ENCODE peak calls at places on chromosomes 3 and 15, in six cellular contexts. S is nephron progenitor cell, U is GM23338, B is dorsolateral prefrontal cortex, K is SW 1271, R is EL. M is an unnamed sample.

GRCh38 chr3:14162178-14162577 is 16.2 kb downstream of the XPC start:
- DNase-seq in B (no peak), S (no peak), U (no peak), K (no peak), R (no peak), M (no peak)

GRCh38 chr3:172261053-172261452 is 187.2 kb downstream of the GHSR start:
- DNase-seq in B (no peak), K (no peak), R (no peak), U (no peak), S (no peak), M (no peak)

GRCh38 chr3:62990704-62991413 is 115.6 kb upstream of the CADPS start:
- DNase-seq in S (no peak), K (no peak), U (peak; percentile 21), B (no peak), R (no peak), M (no peak)

GRCh38 chr3:174862101-174862500 is 3.0 kb downstream of the NAALADL2 start:
- DNase-seq in B (no peak), U (peak; percentile 69), S (no peak), K (no peak), R (no peak), M (no peak)

GRCh38 chr15:32799904-32800535 is 82.2 kb downstream of the GREM1 start:
- DNase-seq in R (no peak), K (no peak), U (no peak), B (no peak), S (no peak), M (no peak)

GRCh38 chr3:101643861-101644613 is 32.9 kb downstream of the ZBTB11 start:
- DNase-seq in B (no peak), U (no peak), R (peak; percentile 93), K (peak; percentile 2), S (no peak), M (no peak)

GRCh38 chr3:138686771-138687221 is 78.2 kb downstream of the FAIM start:
- DNase-seq in K (no peak), B (no peak), S (no peak), U (no peak), R (peak; percentile 69), M (no peak)

GRCh38 chr3:120450914-120451669 is at the start of gene FSTL1:
- DNase-seq in R (peak; percentile 84), U (peak; percentile 86), S (peak; percentile 83), K (no peak), B (peak; percentile 46), M (no peak)

GRCh38 chr15:70178335-70179084 is 80.8 kb upstream of the TLE3 start:
- DNase-seq in R (no peak), B (no peak), S (no peak), U (no peak), K (no peak), M (no peak)

GRCh38 chr3:194985031-194985578 is 285.9 kb downstream of the XXYLT1 start:
- DNase-seq in K (no peak), B (no peak), R (peak; percentile 50), S (peak; percentile 63), U (peak; percentile 90), M (no peak)

GRCh38 chr15:68652141-68652540 is 73.3 kb downstream of the CORO2B start:
- DNase-seq in U (no peak), K (no peak), B (peak; percentile 86), R (peak; percentile 30), S (no peak), M (peak; percentile 80)

GRCh38 chr3:126773167-126773566 is 69.1 kb downstream of the CHCHD6 start:
- DNase-seq in R (no peak), S (no peak), K (no peak), U (no peak), B (no peak), M (no peak)

GRCh38 chr15:22240951-22241350 is 160.6 kb downstream of the OR4M2 start:
- DNase-seq in B (no peak), S (no peak), U (no peak), K (no peak), R (no peak), M (no peak)

GRCh38 chr3:15260531-15260930 is 54.5 kb downstream of the CAPN7 start:
- DNase-seq in U (no peak), K (no peak), S (no peak), R (no peak), B (no peak), M (no peak)

GRCh38 chr3:16841906-16842709 is 42.6 kb upstream of the PLCL2 start:
- DNase-seq in B (no peak), S (peak; percentile 10), K (no peak), R (no peak), U (peak; percentile 34), M (no peak)

GRCh38 chr15:23035964-23036566 is 3.3 kb downstream of the TUBGCP5 start:
- DNase-seq in K (no peak), R (peak; percentile 65), B (peak; percentile 37), U (peak; percentile 87), S (peak; percentile 61), M (peak; percentile 35)

GRCh38 chr3:60276615-60277014 is 974.6 kb downstream of the FHIT start:
- DNase-seq in S (no peak), U (no peak), K (no peak), B (no peak), R (no peak), M (no peak)

GRCh38 chr3:44932271-44932670 is 43.7 kb downstream of the ZDHHC3 start:
- DNase-seq in B (no peak), S (no peak), R (no peak), K (no peak), U (no peak), M (no peak)

GRCh38 chr3:8938021-8938420 is 25.3 kb downstream of the RAD18 start:
- DNase-seq in B (no peak), R (peak; percentile 61), U (peak; percentile 39), K (peak; percentile 4), S (no peak), M (no peak)

GRCh38 chr3:52289338-52289746 is 1.7 kb downstream of the GLYCTK start:
- DNase-seq in R (no peak), S (no peak), B (no peak), K (no peak), U (no peak), M (no peak)

GRCh38 chr15:54007256-54007655 is 29.0 kb downstream of the UNC13C start:
- DNase-seq in B (no peak), U (no peak), R (no peak), K (no peak), S (no peak), M (no peak)

GRCh38 chr3:61560452-61561373 is 658 bp upstream of the PTPRG start:
- DNase-seq in K (peak; percentile 26), U (peak; percentile 96), S (peak; percentile 77), B (peak; percentile 70), R (peak; percentile 89), M (peak; percentile 74)

M was measured in anterior cingulate cortex.